ENCODE peak calls at places on chromosomes 16 and 17, in nine cellular contexts. C is tibial artery, K is tibial nerve, X is heart right ventricle, U is colonic mucosa, T is astrocyte, A is neural progenitor cell, S is left ventricle myocardium inferior, J is transverse colon. P is an unnamed sample. For H3K4me1, the result is how much of the 10 kb centered on the place peaks cover.

GRCh38 chr16:46612121-46612520 is 9.1 kb downstream of the SHCBP1 start:
- DNase-seq in C (no peak), K (no peak), X (no peak), U (no peak), T (no peak), A (no peak), S (no peak), J (no peak), P (no peak)

GRCh38 chr17:19386276-19386863 is 620 bp downstream of the MFAP4 start:
- DNase-seq in C (peak), K (peak), X (no peak), U (no peak), T (peak), A (peak), S (peak), J (peak), P (no peak)

GRCh38 chr17:16463341-16464000 is 28.5 kb downstream of the LRRC75A start:
- DNase-seq in C (no peak), K (no peak), X (peak), U (peak), T (peak), A (no peak), S (peak), J (peak), P (no peak)

GRCh38 chr17:42387663-42388380 is 420 bp downstream of the STAT3 start:
- DNase-seq in C (peak), K (no peak), X (peak), U (peak), T (no peak), A (peak), S (peak), J (peak), P (peak)

GRCh38 chr16:28567292-28567691 is 13.6 kb downstream of the SGF29 start:
- DNase-seq in C (no peak), K (no peak), X (no peak), U (no peak), T (no peak), A (no peak), S (no peak), J (no peak), P (no peak)

GRCh38 chr16:11605564-11605886 is 18.8 kb upstream of the LITAF start:
- DNase-seq in C (no peak), K (no peak), X (no peak), U (no peak), T (no peak), A (no peak), S (no peak), J (no peak), P (no peak)

GRCh38 chr16:5257462-5257861 is 159.9 kb upstream of the EEF2KMT start:
- DNase-seq in C (no peak), K (no peak), X (no peak), U (no peak), T (no peak), A (no peak), S (no peak), J (no peak), P (no peak)

GRCh38 chr16:79847101-79847500 is 246.6 kb upstream of the MAF start:
- DNase-seq in C (no peak), K (no peak), X (no peak), U (no peak), T (no peak), A (no peak), S (no peak), J (no peak), P (no peak)

GRCh38 chr16:48099455-48099854 is 56.3 kb downstream of the ABCC12 start:
- DNase-seq in C (no peak), K (no peak), X (peak), U (no peak), T (no peak), A (peak), S (peak), J (no peak), P (no peak)

GRCh38 chr17:17751489-17751995 is 70.3 kb downstream of the RAI1 start:
- DNase-seq in C (no peak), K (no peak), X (no peak), U (no peak), T (no peak), A (no peak), S (no peak), J (no peak), P (no peak)

GRCh38 chr17:40727447-40728231 is 24.1 kb upstream of the KRT24 start:
- DNase-seq in C (no peak), K (no peak), X (no peak), U (no peak), T (peak), A (no peak), S (no peak), J (no peak), P (no peak)

GRCh38 chr16:66881964-66882508 is 1.7 kb downstream of the PDP2 start:
- DNase-seq in C (no peak), K (no peak), X (no peak), U (no peak), T (no peak), A (no peak), S (no peak), J (no peak), P (peak)

GRCh38 chr16:57026778-57027062 is 37.4 kb downstream of the NLRC5 start:
- DNase-seq in C (no peak), K (no peak), X (no peak), U (no peak), T (no peak), A (no peak), S (no peak), J (no peak), P (no peak)

GRCh38 chr16:68792465-68793324 is 50.6 kb upstream of the TANGO6 start:
- DNase-seq in C (no peak), K (no peak), X (no peak), U (peak), T (peak), A (no peak), S (no peak), J (peak), P (peak)

GRCh38 chr16:48158296-48158695 is 2.5 kb upstream of the ABCC12 start:
- DNase-seq in C (no peak), K (no peak), X (no peak), U (no peak), T (peak), A (no peak), S (no peak), J (no peak), P (no peak)

GRCh38 chr16:30025156-30025555 is 2.2 kb downstream of the C16orf92 start:
- DNase-seq in C (no peak), K (no peak), X (no peak), U (no peak), T (no peak), A (no peak), S (no peak), J (no peak), P (no peak)

GRCh38 chr17:39208136-39208535 is 8.1 kb downstream of the RPL19 start:
- DNase-seq in C (no peak), K (no peak), X (no peak), U (no peak), T (no peak), A (no peak), S (no peak), J (no peak), P (no peak)

GRCh38 chr17:4539025-4539424 is 16.2 kb downstream of the MYBBP1A start:
- DNase-seq in C (no peak), K (no peak), X (no peak), U (no peak), T (no peak), A (no peak), S (no peak), J (no peak), P (no peak)

GRCh38 chr16:354971-355441 is 2.5 kb upstream of the AXIN1 start:
- DNase-seq in C (no peak), K (no peak), X (no peak), U (no peak), T (no peak), A (no peak), S (no peak), J (no peak), P (no peak)

GRCh38 chr16:87541004-87541881 is 48.4 kb upstream of the ZCCHC14 start:
- DNase-seq in C (peak), K (no peak), X (peak), U (peak), T (peak), A (peak), S (peak), J (peak), P (peak)

GRCh38 chr17:8300629-8301242 is 5.5 kb upstream of the SLC25A35 start:
- DNase-seq in C (peak), K (no peak), X (peak), U (peak), T (peak), A (peak), S (peak), J (peak), P (peak)

GRCh38 chr16:56915311-56916105 is 16.4 kb upstream of the HERPUD1 start:
- DNase-seq in C (peak), K (peak), X (no peak), U (no peak), T (no peak), A (no peak), S (no peak), J (no peak), P (no peak)

GRCh38 chr17:73420897-73421296 is 109.1 kb upstream of the CDC42EP4 start:
- DNase-seq in C (no peak), K (no peak), X (no peak), U (no peak), T (peak), A (no peak), S (no peak), J (no peak), P (no peak)

GRCh38 chr16:59126486-59126885 is 392.4 kb upstream of the GOT2 start:
- DNase-seq in C (no peak), K (no peak), X (no peak), U (no peak), T (no peak), A (no peak), S (no peak), J (no peak), P (no peak)

GRCh38 chr16:89347807-89348206 is 130.3 kb downstream of the ZNF778 start:
- DNase-seq in C (no peak), K (no peak), X (no peak), U (no peak), T (no peak), A (no peak), S (no peak), J (no peak), P (no peak)

GRCh38 chr17:57488856-57489255 is 232.5 kb downstream of the MSI2 start:
- DNase-seq in C (peak), K (no peak), X (no peak), U (no peak), T (no peak), A (no peak), S (peak), J (no peak), P (no peak)

GRCh38 chr16:54432481-54433229 is 146.1 kb upstream of the IRX3 start:
- DNase-seq in C (no peak), K (no peak), X (no peak), U (no peak), T (no peak), A (peak), S (no peak), J (no peak), P (no peak)

GRCh38 chr17:58338907-58339774 is 10.5 kb upstream of the TSPOAP1 start:
- DNase-seq in C (peak), K (no peak), X (no peak), U (peak), T (peak), A (peak), S (peak), J (peak), P (peak)

GRCh38 chr17:26775219-26775822 is 518.6 kb upstream of the WSB1 start:
- DNase-seq in C (no peak), K (no peak), X (no peak), U (no peak), T (no peak), A (no peak), S (no peak), J (no peak), P (no peak)

GRCh38 chr16:19655242-19655777 is 62.7 kb downstream of the KNOP1 start:
- DNase-seq in C (no peak), K (no peak), X (no peak), U (no peak), T (no peak), A (no peak), S (no peak), J (no peak), P (no peak)

GRCh38 chr17:73156166-73156840 is 8.5 kb upstream of the SSTR2 start:
- DNase-seq in C (peak), K (peak), X (peak), U (peak), T (peak), A (peak), S (peak), J (peak), P (peak)

GRCh38 chr17:34307110-34307509 is 12.1 kb upstream of the CCL8 start:
- DNase-seq in C (no peak), K (peak), X (peak), U (no peak), T (no peak), A (no peak), S (peak), J (no peak), P (no peak)

GRCh38 chr16:21064203-21064602 is 86.4 kb downstream of the DNAH3 start:
- DNase-seq in C (no peak), K (no peak), X (no peak), U (no peak), T (no peak), A (no peak), S (no peak), J (no peak), P (no peak)
- H3K4me3 ChIP-seq in C (no peak), K (no peak), X (no peak), U (no peak), T (no peak), A (no peak), S (no peak), J (no peak), P (no peak)

GRCh38 chr17:48551206-48551597 is 6.3 kb upstream of the HOXB2 start:
- DNase-seq in C (no peak), K (no peak), X (no peak), U (no peak), T (peak), A (no peak), S (no peak), J (no peak), P (no peak)

GRCh38 chr17:48551601-48552452 is 6.9 kb upstream of the HOXB2 start:
- DNase-seq in C (no peak), K (no peak), X (no peak), U (no peak), T (peak), A (no peak), S (no peak), J (no peak), P (no peak)

GRCh38 chr17:48553190-48553547 is 8.3 kb upstream of the HOXB2 start:
- DNase-seq in C (no peak), K (no peak), X (no peak), U (no peak), T (no peak), A (no peak), S (no peak), J (no peak), P (no peak)

GRCh38 chr17:48553837-48554236 is 8.9 kb upstream of the HOXB2 start:
- DNase-seq in C (no peak), K (no peak), X (no peak), U (no peak), T (peak), A (no peak), S (no peak), J (no peak), P (no peak)

DNA sequence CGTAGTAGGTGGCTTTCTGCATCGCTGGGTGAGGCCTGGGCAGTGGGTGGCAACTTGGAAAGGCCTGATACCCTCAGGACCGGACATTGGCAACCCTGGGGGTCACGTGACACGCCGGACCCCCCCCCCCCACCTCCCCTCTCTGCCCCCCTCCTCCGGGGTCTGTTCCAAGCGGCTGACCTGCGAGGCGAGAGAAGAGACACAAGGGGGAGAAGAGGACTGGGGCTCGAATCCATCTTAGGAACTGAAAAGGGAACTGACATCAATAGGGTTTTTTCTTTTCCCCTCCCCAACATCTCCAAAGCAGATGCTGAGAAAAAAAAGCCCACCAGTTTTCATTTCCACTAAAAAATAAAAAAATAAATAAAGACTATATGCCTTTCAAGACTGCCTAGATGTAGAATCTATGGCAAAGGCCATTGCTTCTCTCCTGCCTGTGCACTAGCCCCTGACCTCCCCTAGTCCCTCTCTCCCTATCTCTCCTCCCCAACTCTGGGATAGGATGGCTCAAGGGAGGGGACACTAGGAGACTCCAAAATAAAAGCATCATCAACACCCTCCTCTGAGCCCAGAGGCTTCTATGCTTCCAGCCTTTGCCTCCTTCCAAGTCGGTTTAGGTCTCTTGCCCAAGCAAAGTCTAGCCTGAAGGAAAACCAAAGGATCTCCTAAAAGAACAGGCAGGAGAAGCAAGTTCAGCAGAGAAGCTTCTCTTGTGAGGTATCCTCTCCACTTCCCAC is 7.7 kb upstream of the HOXB2 start:
- DNase-seq in C (no peak), K (no peak), X (no peak), U (no peak), T (peak), A (peak), S (no peak), J (no peak), P (no peak)
- H3K4me1 ChIP-seq in C (under half), K (under half), X (under half), U (under half), T (under half), A (under half), S (under half), J (under half), P (under half)

GRCh38 chr17:29618272-29619065 is 4.2 kb downstream of the CORO6 start:
- DNase-seq in C (no peak), K (no peak), X (no peak), U (no peak), T (no peak), A (no peak), S (no peak), J (no peak), P (no peak)

GRCh38 chr17:29620779-29621500 is 1.8 kb downstream of the CORO6 start:
- DNase-seq in C (no peak), K (no peak), X (no peak), U (no peak), T (no peak), A (no peak), S (no peak), J (no peak), P (no peak)

GRCh38 chr17:29617481-29618271 is 5.0 kb downstream of the CORO6 start:
- DNase-seq in C (no peak), K (peak), X (no peak), U (peak), T (peak), A (peak), S (peak), J (peak), P (peak)

GRCh38 chr17:29620271-29620670 is 2.4 kb downstream of the CORO6 start:
- DNase-seq in C (no peak), K (no peak), X (no peak), U (no peak), T (no peak), A (no peak), S (no peak), J (no peak), P (no peak)

GRCh38 chr17:29619251-29619650 is 3.5 kb downstream of the CORO6 start:
- DNase-seq in C (peak), K (no peak), X (peak), U (no peak), T (no peak), A (peak), S (no peak), J (no peak), P (no peak)
- TF ChIP-seq CTCF in C (peak), K (no peak), X (peak), U (no peak), T (peak), A (peak), S (peak), J (no peak), P (no peak)

DNA sequence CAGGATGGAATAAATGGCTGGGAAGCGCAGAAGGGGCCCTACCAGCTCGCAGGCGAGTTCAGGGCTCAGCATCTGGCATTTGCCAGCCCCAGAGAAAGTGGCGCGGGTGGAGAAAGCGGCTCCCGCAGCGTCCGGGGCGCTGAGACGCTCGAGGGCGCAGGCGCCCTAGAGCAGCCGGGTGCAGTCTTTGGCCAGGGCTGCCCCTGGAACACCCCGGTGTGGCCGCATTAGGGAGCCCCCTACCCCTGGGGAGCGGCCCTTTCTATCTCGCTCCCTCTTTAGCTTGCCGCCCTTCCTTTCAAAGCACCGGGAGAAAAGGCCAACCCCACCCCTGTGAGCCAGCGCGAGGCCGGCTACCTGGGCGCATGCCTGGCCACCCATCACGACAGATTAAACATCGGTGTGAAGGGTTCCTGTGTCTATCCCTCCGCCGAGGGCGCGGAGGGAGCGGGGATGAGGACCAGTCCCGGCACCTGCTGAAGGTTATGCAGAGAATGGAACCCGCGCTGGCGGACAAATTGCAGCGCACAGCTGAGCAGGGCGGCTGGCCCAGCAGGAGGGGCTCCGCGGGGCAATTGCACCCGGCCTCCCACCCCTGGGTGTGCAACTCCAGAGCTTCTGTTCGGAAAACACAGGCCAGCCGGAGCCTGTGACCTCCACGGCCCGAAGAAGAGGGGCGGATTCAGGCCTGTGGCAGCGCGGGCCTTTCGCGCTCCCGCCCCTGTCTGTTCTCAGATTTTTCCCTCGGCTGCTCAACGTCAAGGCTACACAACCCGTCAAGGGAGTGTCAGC is 15.6 kb upstream of the FOXF1 start:
- DNase-seq in C (no peak), K (no peak), X (no peak), U (no peak), T (no peak), A (peak), S (no peak), J (no peak), P (peak)
- H3K4me3 ChIP-seq in C (no peak), K (no peak), X (no peak), U (no peak), T (no peak), A (no peak), S (no peak), J (peak), P (no peak)

GRCh38 chr17:78014651-78015050 is 56.1 kb downstream of the TNRC6C start:
- DNase-seq in C (no peak), K (no peak), X (no peak), U (no peak), T (no peak), A (no peak), S (no peak), J (no peak), P (no peak)
- H3K4me1 ChIP-seq in C (under half), K (under half), X (under half), U (under half), T (under half), A (under half), S (under half), J (under half), P (under half)

P was measured in right lobe of liver.